ENCODE peak calls at places on chromosomes 12 and 14, in five cellular contexts. One of them, this sample, is unnamed.

GRCh38 chr12:124476011-124476400 is 91.4 kb downstream of the NCOR2 start:
- DNase-seq in activated naive CD4-positive, alpha-beta T cell treated with anti-CD3 and anti-CD28 coated beads, Interleukin-2, amount 50 U/mL, for 16 hours: no peak
- DNase-seq in T-helper 1 cell: no peak
- DNase-seq in amniotic stem cell: no peak
- DNase-seq in left lung: peak
- DNase-seq in this sample: peak

GRCh38 chr12:99093166-99093565 is 448.1 kb downstream of the APAF1 start:
- DNase-seq in activated naive CD4-positive, alpha-beta T cell treated with anti-CD3 and anti-CD28 coated beads, Interleukin-2, amount 50 U/mL, for 16 hours: no peak
- DNase-seq in T-helper 1 cell: no peak
- DNase-seq in amniotic stem cell: no peak
- DNase-seq in left lung: no peak
- DNase-seq in this sample: no peak

GRCh38 chr12:12449533-12450025 is 92.7 kb downstream of the BORCS5 start:
- DNase-seq in activated naive CD4-positive, alpha-beta T cell treated with anti-CD3 and anti-CD28 coated beads, Interleukin-2, amount 50 U/mL, for 16 hours: no peak
- DNase-seq in T-helper 1 cell: no peak
- DNase-seq in amniotic stem cell: no peak
- DNase-seq in left lung: no peak
- DNase-seq in this sample: no peak

GRCh38 chr14:101865288-101865687 is 99.1 kb upstream of the DYNC1H1 start:
- DNase-seq in activated naive CD4-positive, alpha-beta T cell treated with anti-CD3 and anti-CD28 coated beads, Interleukin-2, amount 50 U/mL, for 16 hours: no peak
- DNase-seq in T-helper 1 cell: no peak
- DNase-seq in amniotic stem cell: no peak
- DNase-seq in left lung: no peak
- DNase-seq in this sample: no peak

GRCh38 chr12:65822732-65823480 is 1.4 kb upstream of the HMGA2 start:
- DNase-seq in activated naive CD4-positive, alpha-beta T cell treated with anti-CD3 and anti-CD28 coated beads, Interleukin-2, amount 50 U/mL, for 16 hours: no peak
- DNase-seq in T-helper 1 cell: no peak
- DNase-seq in amniotic stem cell: no peak
- DNase-seq in left lung: peak
- DNase-seq in this sample: peak

GRCh38 chr12:122860052-122860853 is 25.0 kb downstream of the HIP1R start:
- DNase-seq in activated naive CD4-positive, alpha-beta T cell treated with anti-CD3 and anti-CD28 coated beads, Interleukin-2, amount 50 U/mL, for 16 hours: peak
- DNase-seq in T-helper 1 cell: peak
- DNase-seq in amniotic stem cell: peak
- DNase-seq in left lung: peak
- DNase-seq in this sample: peak

GRCh38 chr14:75242546-75243273 is 35.9 kb upstream of the FOS start:
- DNase-seq in activated naive CD4-positive, alpha-beta T cell treated with anti-CD3 and anti-CD28 coated beads, Interleukin-2, amount 50 U/mL, for 16 hours: no peak
- DNase-seq in T-helper 1 cell: no peak
- DNase-seq in amniotic stem cell: no peak
- DNase-seq in left lung: no peak
- DNase-seq in this sample: peak

GRCh38 chr12:42450248-42450647 is 124.3 kb downstream of the PPHLN1 start:
- DNase-seq in activated naive CD4-positive, alpha-beta T cell treated with anti-CD3 and anti-CD28 coated beads, Interleukin-2, amount 50 U/mL, for 16 hours: no peak
- DNase-seq in T-helper 1 cell: no peak
- DNase-seq in amniotic stem cell: no peak
- DNase-seq in left lung: no peak
- DNase-seq in this sample: no peak

GRCh38 chr12:30847259-30847658 is 79.3 kb upstream of the TSPAN11 start:
- DNase-seq in activated naive CD4-positive, alpha-beta T cell treated with anti-CD3 and anti-CD28 coated beads, Interleukin-2, amount 50 U/mL, for 16 hours: no peak
- DNase-seq in T-helper 1 cell: no peak
- DNase-seq in amniotic stem cell: peak
- DNase-seq in left lung: no peak
- DNase-seq in this sample: no peak

GRCh38 chr12:22228022-22228875 is 106.3 kb downstream of the ST8SIA1 start:
- DNase-seq in activated naive CD4-positive, alpha-beta T cell treated with anti-CD3 and anti-CD28 coated beads, Interleukin-2, amount 50 U/mL, for 16 hours: no peak
- DNase-seq in T-helper 1 cell: no peak
- DNase-seq in amniotic stem cell: no peak
- DNase-seq in left lung: no peak
- DNase-seq in this sample: no peak

GRCh38 chr12:67710582-67710981 is 62.0 kb downstream of the DYRK2 start:
- DNase-seq in activated naive CD4-positive, alpha-beta T cell treated with anti-CD3 and anti-CD28 coated beads, Interleukin-2, amount 50 U/mL, for 16 hours: no peak
- DNase-seq in T-helper 1 cell: no peak
- DNase-seq in amniotic stem cell: no peak
- DNase-seq in left lung: no peak
- DNase-seq in this sample: no peak

GRCh38 chr12:130481392-130481879 is 143.7 kb downstream of the PIWIL1 start:
- DNase-seq in activated naive CD4-positive, alpha-beta T cell treated with anti-CD3 and anti-CD28 coated beads, Interleukin-2, amount 50 U/mL, for 16 hours: no peak
- DNase-seq in T-helper 1 cell: no peak
- DNase-seq in amniotic stem cell: no peak
- DNase-seq in left lung: peak
- DNase-seq in this sample: no peak

GRCh38 chr12:101795013-101795412 is 35.7 kb downstream of the GNPTAB start:
- DNase-seq in activated naive CD4-positive, alpha-beta T cell treated with anti-CD3 and anti-CD28 coated beads, Interleukin-2, amount 50 U/mL, for 16 hours: no peak
- DNase-seq in T-helper 1 cell: no peak
- DNase-seq in amniotic stem cell: no peak
- DNase-seq in left lung: no peak
- DNase-seq in this sample: no peak

GRCh38 chr12:9634177-9634803 is 26.6 kb upstream of the KLRB1 start:
- DNase-seq in activated naive CD4-positive, alpha-beta T cell treated with anti-CD3 and anti-CD28 coated beads, Interleukin-2, amount 50 U/mL, for 16 hours: peak
- DNase-seq in T-helper 1 cell: peak
- DNase-seq in amniotic stem cell: peak
- DNase-seq in left lung: no peak
- DNase-seq in this sample: no peak

This sample was measured in left ventricle myocardium superior.